ENCODE peak calls at places on chromosomes 6 and 20, in eight cellular contexts. One of them, this sample, is unnamed.

GRCh38 chr6:7568021-7568420 is 22.0 kb upstream of the SNRNP48 start:
- DNase-seq in skeletal muscle cell: peak
- DNase-seq in stimulated activated CD4-positive, alpha-beta T cell treated with anti-CD3 and anti-CD28 coated beads, Interleukin-4, amount 100 ng/mL, for 1 hour: no peak
- DNase-seq in cardiac fibroblast: peak
- DNase-seq in ascending aorta: no peak
- DNase-seq in central memory CD4-positive, alpha-beta T cell: no peak
- DNase-seq in activated B cell treated with CpG ODN at 0.5 μM for 24 hours: no peak
- DNase-seq in head of caudate nucleus: no peak
- DNase-seq in this sample: no peak

GRCh38 chr6:63663147-63663877 is 27.7 kb downstream of the PHF3 start:
- DNase-seq in skeletal muscle cell: peak
- DNase-seq in stimulated activated CD4-positive, alpha-beta T cell treated with anti-CD3 and anti-CD28 coated beads, Interleukin-4, amount 100 ng/mL, for 1 hour: no peak
- DNase-seq in cardiac fibroblast: peak
- DNase-seq in ascending aorta: no peak
- DNase-seq in central memory CD4-positive, alpha-beta T cell: no peak
- DNase-seq in activated B cell treated with CpG ODN at 0.5 μM for 24 hours: no peak
- DNase-seq in head of caudate nucleus: no peak
- DNase-seq in this sample: no peak

GRCh38 chr6:33746036-33746600 is 587 bp downstream of the IP6K3 start:
- DNase-seq in skeletal muscle cell: peak
- DNase-seq in stimulated activated CD4-positive, alpha-beta T cell treated with anti-CD3 and anti-CD28 coated beads, Interleukin-4, amount 100 ng/mL, for 1 hour: no peak
- DNase-seq in cardiac fibroblast: peak
- DNase-seq in ascending aorta: no peak
- DNase-seq in central memory CD4-positive, alpha-beta T cell: no peak
- DNase-seq in activated B cell treated with CpG ODN at 0.5 μM for 24 hours: no peak
- DNase-seq in head of caudate nucleus: peak
- DNase-seq in this sample: no peak

GRCh38 chr6:44477293-44477894 is 89.9 kb downstream of the CDC5L start:
- DNase-seq in skeletal muscle cell: no peak
- DNase-seq in stimulated activated CD4-positive, alpha-beta T cell treated with anti-CD3 and anti-CD28 coated beads, Interleukin-4, amount 100 ng/mL, for 1 hour: no peak
- DNase-seq in cardiac fibroblast: no peak
- DNase-seq in ascending aorta: no peak
- DNase-seq in central memory CD4-positive, alpha-beta T cell: no peak
- DNase-seq in activated B cell treated with CpG ODN at 0.5 μM for 24 hours: no peak
- DNase-seq in head of caudate nucleus: no peak
- DNase-seq in this sample: no peak

GRCh38 chr6:33599413-33599911 is 19.4 kb upstream of the BAK1 start:
- DNase-seq in skeletal muscle cell: no peak
- DNase-seq in stimulated activated CD4-positive, alpha-beta T cell treated with anti-CD3 and anti-CD28 coated beads, Interleukin-4, amount 100 ng/mL, for 1 hour: no peak
- DNase-seq in cardiac fibroblast: no peak
- DNase-seq in ascending aorta: no peak
- DNase-seq in central memory CD4-positive, alpha-beta T cell: no peak
- DNase-seq in activated B cell treated with CpG ODN at 0.5 μM for 24 hours: no peak
- DNase-seq in head of caudate nucleus: no peak
- DNase-seq in this sample: no peak

GRCh38 chr6:39078695-39079094 is 30.1 kb downstream of the GLP1R start:
- DNase-seq in skeletal muscle cell: no peak
- DNase-seq in stimulated activated CD4-positive, alpha-beta T cell treated with anti-CD3 and anti-CD28 coated beads, Interleukin-4, amount 100 ng/mL, for 1 hour: no peak
- DNase-seq in cardiac fibroblast: no peak
- DNase-seq in ascending aorta: no peak
- DNase-seq in central memory CD4-positive, alpha-beta T cell: no peak
- DNase-seq in activated B cell treated with CpG ODN at 0.5 μM for 24 hours: no peak
- DNase-seq in head of caudate nucleus: no peak
- DNase-seq in this sample: no peak

GRCh38 chr6:44237813-44238433 is 9.0 kb upstream of the HSP90AB1 start:
- DNase-seq in skeletal muscle cell: no peak
- DNase-seq in stimulated activated CD4-positive, alpha-beta T cell treated with anti-CD3 and anti-CD28 coated beads, Interleukin-4, amount 100 ng/mL, for 1 hour: peak
- DNase-seq in cardiac fibroblast: peak
- DNase-seq in ascending aorta: peak
- DNase-seq in central memory CD4-positive, alpha-beta T cell: peak
- DNase-seq in activated B cell treated with CpG ODN at 0.5 μM for 24 hours: peak
- DNase-seq in head of caudate nucleus: peak
- DNase-seq in this sample: peak

GRCh38 chr20:7792131-7792869 is 148.0 kb downstream of the HAO1 start:
- DNase-seq in skeletal muscle cell: peak
- DNase-seq in stimulated activated CD4-positive, alpha-beta T cell treated with anti-CD3 and anti-CD28 coated beads, Interleukin-4, amount 100 ng/mL, for 1 hour: no peak
- DNase-seq in cardiac fibroblast: no peak
- DNase-seq in ascending aorta: no peak
- DNase-seq in central memory CD4-positive, alpha-beta T cell: no peak
- DNase-seq in activated B cell treated with CpG ODN at 0.5 μM for 24 hours: no peak
- DNase-seq in head of caudate nucleus: no peak
- DNase-seq in this sample: no peak

GRCh38 chr20:54605319-54605718 is 129.9 kb downstream of the DOK5 start:
- DNase-seq in skeletal muscle cell: no peak
- DNase-seq in stimulated activated CD4-positive, alpha-beta T cell treated with anti-CD3 and anti-CD28 coated beads, Interleukin-4, amount 100 ng/mL, for 1 hour: no peak
- DNase-seq in cardiac fibroblast: no peak
- DNase-seq in ascending aorta: no peak
- DNase-seq in central memory CD4-positive, alpha-beta T cell: no peak
- DNase-seq in activated B cell treated with CpG ODN at 0.5 μM for 24 hours: no peak
- DNase-seq in head of caudate nucleus: no peak
- DNase-seq in this sample: no peak

GRCh38 chr6:106300944-106301343 is 24.6 kb downstream of the ATG5 start:
- DNase-seq in skeletal muscle cell: no peak
- DNase-seq in stimulated activated CD4-positive, alpha-beta T cell treated with anti-CD3 and anti-CD28 coated beads, Interleukin-4, amount 100 ng/mL, for 1 hour: no peak
- DNase-seq in cardiac fibroblast: peak
- DNase-seq in ascending aorta: no peak
- DNase-seq in central memory CD4-positive, alpha-beta T cell: peak
- DNase-seq in activated B cell treated with CpG ODN at 0.5 μM for 24 hours: no peak
- DNase-seq in head of caudate nucleus: no peak
- DNase-seq in this sample: no peak

GRCh38 chr6:113301651-113302050 is 555.5 kb upstream of the MARCKS start:
- DNase-seq in skeletal muscle cell: no peak
- DNase-seq in stimulated activated CD4-positive, alpha-beta T cell treated with anti-CD3 and anti-CD28 coated beads, Interleukin-4, amount 100 ng/mL, for 1 hour: no peak
- DNase-seq in cardiac fibroblast: no peak
- DNase-seq in ascending aorta: no peak
- DNase-seq in central memory CD4-positive, alpha-beta T cell: no peak
- DNase-seq in activated B cell treated with CpG ODN at 0.5 μM for 24 hours: no peak
- DNase-seq in head of caudate nucleus: no peak
- DNase-seq in this sample: no peak

GRCh38 chr6:79869600-79870084 is 77.7 kb downstream of the ELOVL4 start:
- DNase-seq in skeletal muscle cell: no peak
- DNase-seq in stimulated activated CD4-positive, alpha-beta T cell treated with anti-CD3 and anti-CD28 coated beads, Interleukin-4, amount 100 ng/mL, for 1 hour: peak
- DNase-seq in cardiac fibroblast: peak
- DNase-seq in ascending aorta: peak
- DNase-seq in central memory CD4-positive, alpha-beta T cell: peak
- DNase-seq in activated B cell treated with CpG ODN at 0.5 μM for 24 hours: peak
- DNase-seq in head of caudate nucleus: peak
- DNase-seq in this sample: peak

GRCh38 chr20:603116-603640 is 6.9 kb downstream of the TCF15 start:
- DNase-seq in skeletal muscle cell: no peak
- DNase-seq in stimulated activated CD4-positive, alpha-beta T cell treated with anti-CD3 and anti-CD28 coated beads, Interleukin-4, amount 100 ng/mL, for 1 hour: no peak
- DNase-seq in cardiac fibroblast: no peak
- DNase-seq in ascending aorta: no peak
- DNase-seq in central memory CD4-positive, alpha-beta T cell: no peak
- DNase-seq in activated B cell treated with CpG ODN at 0.5 μM for 24 hours: no peak
- DNase-seq in head of caudate nucleus: no peak
- DNase-seq in this sample: no peak

GRCh38 chr6:159094444-159095252 is 49.9 kb upstream of the TAGAP start:
- DNase-seq in skeletal muscle cell: no peak
- DNase-seq in stimulated activated CD4-positive, alpha-beta T cell treated with anti-CD3 and anti-CD28 coated beads, Interleukin-4, amount 100 ng/mL, for 1 hour: peak
- DNase-seq in cardiac fibroblast: no peak
- DNase-seq in ascending aorta: no peak
- DNase-seq in central memory CD4-positive, alpha-beta T cell: peak
- DNase-seq in activated B cell treated with CpG ODN at 0.5 μM for 24 hours: peak
- DNase-seq in head of caudate nucleus: no peak
- DNase-seq in this sample: peak

GRCh38 chr6:121664199-121664598 is 228.8 kb downstream of the GJA1 start:
- DNase-seq in skeletal muscle cell: no peak
- DNase-seq in stimulated activated CD4-positive, alpha-beta T cell treated with anti-CD3 and anti-CD28 coated beads, Interleukin-4, amount 100 ng/mL, for 1 hour: no peak
- DNase-seq in cardiac fibroblast: no peak
- DNase-seq in ascending aorta: no peak
- DNase-seq in central memory CD4-positive, alpha-beta T cell: no peak
- DNase-seq in activated B cell treated with CpG ODN at 0.5 μM for 24 hours: no peak
- DNase-seq in head of caudate nucleus: no peak
- DNase-seq in this sample: no peak

GRCh38 chr20:48069626-48070025 is 284.3 kb upstream of the SULF2 start:
- DNase-seq in skeletal muscle cell: no peak
- DNase-seq in stimulated activated CD4-positive, alpha-beta T cell treated with anti-CD3 and anti-CD28 coated beads, Interleukin-4, amount 100 ng/mL, for 1 hour: no peak
- DNase-seq in cardiac fibroblast: no peak
- DNase-seq in ascending aorta: no peak
- DNase-seq in central memory CD4-positive, alpha-beta T cell: no peak
- DNase-seq in activated B cell treated with CpG ODN at 0.5 μM for 24 hours: no peak
- DNase-seq in head of caudate nucleus: no peak
- DNase-seq in this sample: no peak